ENCODE peak calls at places on chromosomes 1 and 21, in six cellular contexts. One of them, this sample, is unnamed.

GRCh38 chr21:17889171-17889570 is 70.0 kb upstream of the C21orf91 start:
- DNase-seq in HepG2: no peak
- DNase-seq in H1: no peak
- DNase-seq in HCT116: no peak
- DNase-seq in K562: no peak
- DNase-seq in GM12878: no peak
- DNase-seq in this sample: no peak

GRCh38 chr1:165851034-165851658 is 23.7 kb downstream of the UCK2 start:
- DNase-seq in HepG2: no peak
- DNase-seq in H1: no peak
- DNase-seq in HCT116: no peak
- DNase-seq in K562: no peak
- DNase-seq in GM12878: no peak
- DNase-seq in this sample: no peak

GRCh38 chr1:111420377-111420776 is 7.2 kb downstream of the OVGP1 start:
- DNase-seq in HepG2: no peak
- DNase-seq in H1: no peak
- DNase-seq in HCT116: no peak
- DNase-seq in K562: no peak
- DNase-seq in GM12878: no peak
- DNase-seq in this sample: no peak

GRCh38 chr1:89602871-89603404 is 30.0 kb upstream of the LRRC8C start:
- DNase-seq in HepG2: no peak
- DNase-seq in H1: no peak
- DNase-seq in HCT116: no peak
- DNase-seq in K562: no peak
- DNase-seq in GM12878: no peak
- DNase-seq in this sample: no peak

GRCh38 chr1:203091761-203092330 is 6.0 kb upstream of the MYOG start:
- DNase-seq in HepG2: no peak
- DNase-seq in H1: no peak
- DNase-seq in HCT116: no peak
- DNase-seq in K562: no peak
- DNase-seq in GM12878: no peak
- DNase-seq in this sample: no peak

GRCh38 chr1:87783315-87783714 is 454.6 kb downstream of the LMO4 start:
- DNase-seq in HepG2: no peak
- DNase-seq in H1: no peak
- DNase-seq in HCT116: no peak
- DNase-seq in K562: no peak
- DNase-seq in GM12878: no peak
- DNase-seq in this sample: no peak

GRCh38 chr1:56409112-56409691 is 170.2 kb downstream of the PLPP3 start:
- DNase-seq in HepG2: peak
- DNase-seq in H1: peak
- DNase-seq in HCT116: peak
- DNase-seq in K562: peak
- DNase-seq in GM12878: no peak
- DNase-seq in this sample: peak

GRCh38 chr1:89781494-89782126 is 39.2 kb upstream of the LRRC8D start:
- DNase-seq in HepG2: no peak
- DNase-seq in H1: no peak
- DNase-seq in HCT116: no peak
- DNase-seq in K562: no peak
- DNase-seq in GM12878: peak
- DNase-seq in this sample: no peak

GRCh38 chr1:247103777-247104591 is at the start of gene ZNF669:
- DNase-seq in HepG2: peak
- DNase-seq in H1: peak
- DNase-seq in HCT116: peak
- DNase-seq in K562: peak
- DNase-seq in GM12878: peak
- DNase-seq in this sample: peak

GRCh38 chr1:116122955-116123757 is 12.0 kb downstream of the MAB21L3 start:
- DNase-seq in HepG2: peak
- DNase-seq in H1: no peak
- DNase-seq in HCT116: no peak
- DNase-seq in K562: no peak
- DNase-seq in GM12878: no peak
- DNase-seq in this sample: no peak

GRCh38 chr21:32101206-32101763 is 177.6 kb downstream of the MIS18A start:
- DNase-seq in HepG2: no peak
- DNase-seq in H1: no peak
- DNase-seq in HCT116: no peak
- DNase-seq in K562: no peak
- DNase-seq in GM12878: no peak
- DNase-seq in this sample: no peak

GRCh38 chr1:242428403-242429190 is 95.9 kb downstream of the PLD5 start:
- DNase-seq in HepG2: no peak
- DNase-seq in H1: no peak
- DNase-seq in HCT116: no peak
- DNase-seq in K562: no peak
- DNase-seq in GM12878: no peak
- DNase-seq in this sample: no peak

GRCh38 chr1:12712091-12712490 is 3.8 kb upstream of the AADACL3 start:
- DNase-seq in HepG2: no peak
- DNase-seq in H1: no peak
- DNase-seq in HCT116: no peak
- DNase-seq in K562: no peak
- DNase-seq in GM12878: no peak
- DNase-seq in this sample: no peak

GRCh38 chr1:1272341-1273151 is 1.1 kb downstream of the UBE2J2 start:
- DNase-seq in HepG2: no peak
- DNase-seq in H1: no peak
- DNase-seq in HCT116: no peak
- DNase-seq in K562: no peak
- DNase-seq in GM12878: no peak
- DNase-seq in this sample: peak

GRCh38 chr1:71081697-71082080 is 854 bp upstream of the ZRANB2 start:
- DNase-seq in HepG2: no peak
- DNase-seq in H1: no peak
- DNase-seq in HCT116: no peak
- DNase-seq in K562: peak
- DNase-seq in GM12878: no peak
- DNase-seq in this sample: peak

GRCh38 chr1:212142883-212143530 is 107.5 kb downstream of the DTL start:
- DNase-seq in HepG2: no peak
- DNase-seq in H1: no peak
- DNase-seq in HCT116: no peak
- DNase-seq in K562: no peak
- DNase-seq in GM12878: no peak
- DNase-seq in this sample: no peak

GRCh38 chr1:162921311-162921710 is 60.3 kb upstream of the CCDC190 start:
- DNase-seq in HepG2: no peak
- DNase-seq in H1: no peak
- DNase-seq in HCT116: no peak
- DNase-seq in K562: no peak
- DNase-seq in GM12878: no peak
- DNase-seq in this sample: no peak

GRCh38 chr1:42962641-42963377 is 4.1 kb upstream of the SLC2A1 start:
- DNase-seq in HepG2: peak
- DNase-seq in H1: peak
- DNase-seq in HCT116: no peak
- DNase-seq in K562: peak
- DNase-seq in GM12878: no peak
- DNase-seq in this sample: peak

GRCh38 chr1:53766766-53767409 is 27.9 kb upstream of the GLIS1 start:
- DNase-seq in HepG2: no peak
- DNase-seq in H1: no peak
- DNase-seq in HCT116: no peak
- DNase-seq in K562: no peak
- DNase-seq in GM12878: no peak
- DNase-seq in this sample: no peak

GRCh38 chr1:26352338-26352679 is 1.6 kb downstream of the CRYBG2 start:
- DNase-seq in HepG2: no peak
- DNase-seq in H1: no peak
- DNase-seq in HCT116: no peak
- DNase-seq in K562: no peak
- DNase-seq in GM12878: no peak
- DNase-seq in this sample: no peak

GRCh38 chr1:244097523-244098390 is 46.7 kb downstream of the ZBTB18 start:
- DNase-seq in HepG2: no peak
- DNase-seq in H1: no peak
- DNase-seq in HCT116: no peak
- DNase-seq in K562: no peak
- DNase-seq in GM12878: no peak
- DNase-seq in this sample: no peak

DNA sequence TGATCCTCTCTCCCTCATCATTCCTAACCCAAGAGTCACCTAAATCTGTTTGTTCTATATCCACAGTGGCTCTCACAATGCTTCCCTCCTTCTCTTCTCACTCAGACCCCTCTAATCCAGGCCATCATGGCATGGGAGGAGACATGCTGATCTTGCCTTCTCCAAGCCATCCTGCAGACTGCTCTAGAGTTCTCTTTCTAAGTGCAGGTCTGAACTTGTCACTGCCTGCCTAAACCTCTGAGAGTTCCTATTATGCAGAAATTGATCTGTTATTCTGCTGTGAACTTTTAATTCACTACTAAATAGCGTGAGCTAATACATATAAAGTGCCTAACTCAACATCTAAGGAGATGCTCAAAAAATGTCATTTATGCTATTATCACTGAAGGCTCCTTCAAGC is 26.8 kb downstream of the LAMC2 start:
- DNase-seq in HepG2: no peak
- DNase-seq in H1: no peak
- DNase-seq in HCT116: no peak
- DNase-seq in K562: no peak
- DNase-seq in GM12878: no peak
- DNase-seq in this sample: no peak
- TF ChIP-seq ATF3 in HepG2: no peak
- TF ChIP-seq ATF3 in H1: no peak
- TF ChIP-seq ATF3 in HCT116: no peak
- TF ChIP-seq ATF3 in K562: no peak
- TF ChIP-seq ATF3 in GM12878: no peak
- TF ChIP-seq ATF3 in this sample: no peak

DNA sequence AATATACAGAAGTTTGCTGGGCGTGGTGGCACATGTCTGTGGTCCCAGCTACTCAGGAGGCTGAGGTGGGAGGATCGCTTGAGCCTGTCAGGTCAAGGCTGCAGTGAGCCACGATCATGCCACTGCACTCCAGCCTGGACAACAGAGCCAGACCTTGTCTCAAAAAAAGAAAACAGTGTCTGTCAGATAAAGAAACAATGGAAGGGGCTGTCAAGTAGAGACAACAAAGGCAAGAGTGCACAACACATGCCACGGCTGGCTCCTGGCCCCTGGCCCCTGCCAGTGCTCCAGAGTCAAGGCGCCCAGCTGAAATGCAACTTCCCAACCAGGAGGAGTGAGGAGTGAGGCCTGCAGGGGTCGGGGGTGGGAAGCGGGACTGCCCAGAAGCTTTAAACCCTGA is 32.6 kb downstream of the PRDM15 start:
- DNase-seq in HepG2: no peak
- DNase-seq in H1: no peak
- DNase-seq in HCT116: no peak
- DNase-seq in K562: no peak
- DNase-seq in GM12878: no peak
- DNase-seq in this sample: no peak
- TF ChIP-seq MAX in HepG2: no peak
- TF ChIP-seq MAX in H1: no peak
- TF ChIP-seq MAX in HCT116: no peak
- TF ChIP-seq MAX in K562: no peak
- TF ChIP-seq MAX in GM12878: no peak
- TF ChIP-seq MAX in this sample: no peak

GRCh38 chr1:31201871-31202270 is 37.8 kb downstream of the NKAIN1 start:
- DNase-seq in HepG2: no peak
- DNase-seq in H1: no peak
- DNase-seq in HCT116: no peak
- DNase-seq in K562: no peak
- DNase-seq in GM12878: no peak
- DNase-seq in this sample: no peak
- TF ChIP-seq ATF3 in HepG2: no peak
- TF ChIP-seq ATF3 in H1: no peak
- TF ChIP-seq ATF3 in HCT116: no peak
- TF ChIP-seq ATF3 in K562: no peak
- TF ChIP-seq ATF3 in GM12878: no peak
- TF ChIP-seq ATF3 in this sample: no peak

DNA sequence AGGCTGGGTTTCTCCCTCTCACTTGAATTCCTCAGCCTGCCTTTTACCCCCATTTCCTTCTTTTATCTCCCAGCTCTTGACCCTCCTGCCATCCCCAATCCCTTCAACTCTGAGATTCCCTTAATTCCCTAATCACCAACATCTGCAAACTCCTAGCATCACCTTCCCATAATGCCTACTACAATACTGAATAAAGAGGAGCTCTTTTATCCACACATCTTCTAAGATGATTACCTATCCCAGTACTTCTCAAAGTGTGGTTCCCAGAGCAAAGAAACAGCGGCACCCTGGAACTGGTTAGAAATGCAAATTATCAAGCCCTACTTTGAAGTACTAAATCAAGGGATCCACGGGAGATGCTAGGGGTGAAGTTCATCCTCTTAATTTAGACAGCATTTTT is 21.2 kb upstream of the UBE2U start:
- DNase-seq in HepG2: no peak
- DNase-seq in H1: no peak
- DNase-seq in HCT116: no peak
- DNase-seq in K562: no peak
- DNase-seq in GM12878: no peak
- DNase-seq in this sample: no peak
- TF ChIP-seq MAX in HepG2: no peak
- TF ChIP-seq MAX in H1: no peak
- TF ChIP-seq MAX in HCT116: no peak
- TF ChIP-seq MAX in K562: no peak
- TF ChIP-seq MAX in GM12878: no peak
- TF ChIP-seq MAX in this sample: no peak

GRCh38 chr1:229980009-229980408 is 87.0 kb upstream of the GALNT2 start:
- DNase-seq in HepG2: no peak
- DNase-seq in H1: no peak
- DNase-seq in HCT116: no peak
- DNase-seq in K562: no peak
- DNase-seq in GM12878: no peak
- DNase-seq in this sample: no peak
- TF ChIP-seq ATF3 in HepG2: no peak
- TF ChIP-seq ATF3 in H1: no peak
- TF ChIP-seq ATF3 in HCT116: no peak
- TF ChIP-seq ATF3 in K562: no peak
- TF ChIP-seq ATF3 in GM12878: no peak
- TF ChIP-seq ATF3 in this sample: no peak

GRCh38 chr21:36729301-36729970 is 30.5 kb downstream of the SIM2 start:
- DNase-seq in HepG2: no peak
- DNase-seq in H1: no peak
- DNase-seq in HCT116: no peak
- DNase-seq in K562: no peak
- DNase-seq in GM12878: no peak
- DNase-seq in this sample: no peak
- TF ChIP-seq MAX in HepG2: no peak
- TF ChIP-seq MAX in H1: no peak
- TF ChIP-seq MAX in HCT116: no peak
- TF ChIP-seq MAX in K562: no peak
- TF ChIP-seq MAX in GM12878: no peak
- TF ChIP-seq MAX in this sample: no peak

GRCh38 chr1:7430646-7431045 is 340.4 kb upstream of the VAMP3 start:
- DNase-seq in HepG2: no peak
- DNase-seq in H1: no peak
- DNase-seq in HCT116: no peak
- DNase-seq in K562: no peak
- DNase-seq in GM12878: no peak
- DNase-seq in this sample: no peak
- TF ChIP-seq ATF3 in HepG2: no peak
- TF ChIP-seq ATF3 in H1: no peak
- TF ChIP-seq ATF3 in HCT116: no peak
- TF ChIP-seq ATF3 in K562: no peak
- TF ChIP-seq ATF3 in GM12878: no peak
- TF ChIP-seq ATF3 in this sample: no peak

This sample was measured in WTC11.